ENCODE peak calls at places on chromosomes 13 and 19, in four cellular contexts. One of them, this sample, is unnamed.

GRCh38 chr19:2623743-2624142 is 78.8 kb downstream of the GNG7 start:
- DNase-seq in left ventricle myocardium inferior: no peak
- DNase-seq in thoracic aorta: no peak
- DNase-seq in right atrium auricular region: no peak
- DNase-seq in this sample: no peak

GRCh38 chr19:48963371-48964204 is 1.5 kb upstream of the FTL start:
- DNase-seq in right atrium auricular region: peak; percentile 88
- DNase-seq in left ventricle myocardium inferior: peak; percentile 72
- DNase-seq in thoracic aorta: peak; percentile 33
- DNase-seq in this sample: no peak

GRCh38 chr19:10742494-10742893 is 24.6 kb downstream of the DNM2 start:
- DNase-seq in right atrium auricular region: no peak
- DNase-seq in thoracic aorta: no peak
- DNase-seq in left ventricle myocardium inferior: no peak
- DNase-seq in this sample: no peak

GRCh38 chr13:62168891-62169290 is 753.2 kb upstream of the PCDH20 start:
- DNase-seq in left ventricle myocardium inferior: no peak
- DNase-seq in right atrium auricular region: no peak
- DNase-seq in thoracic aorta: no peak
- DNase-seq in this sample: no peak

GRCh38 chr13:49240017-49240416 is 7.7 kb upstream of the CDADC1 start:
- DNase-seq in right atrium auricular region: no peak
- DNase-seq in thoracic aorta: no peak
- DNase-seq in left ventricle myocardium inferior: no peak
- DNase-seq in this sample: no peak

GRCh38 chr19:29576043-29576442 is 30.0 kb upstream of the POP4 start:
- DNase-seq in thoracic aorta: no peak
- DNase-seq in right atrium auricular region: no peak
- DNase-seq in left ventricle myocardium inferior: no peak
- DNase-seq in this sample: no peak

GRCh38 chr19:33374406-33374703 is 846 bp downstream of the CEBPG start:
- DNase-seq in left ventricle myocardium inferior: no peak
- DNase-seq in thoracic aorta: no peak
- DNase-seq in right atrium auricular region: no peak
- DNase-seq in this sample: no peak

GRCh38 chr13:43830481-43830873 is 43.7 kb upstream of the ENOX1 start:
- DNase-seq in right atrium auricular region: no peak
- DNase-seq in left ventricle myocardium inferior: no peak
- DNase-seq in thoracic aorta: no peak
- DNase-seq in this sample: no peak

GRCh38 chr19:57850553-57851017 is 926 bp downstream of the ZNF587 start:
- DNase-seq in right atrium auricular region: no peak
- DNase-seq in left ventricle myocardium inferior: no peak
- DNase-seq in thoracic aorta: no peak
- DNase-seq in this sample: peak; percentile 63

GRCh38 chr13:95728957-95729356 is 52.0 kb downstream of the DNAJC3 start:
- DNase-seq in left ventricle myocardium inferior: no peak
- DNase-seq in right atrium auricular region: no peak
- DNase-seq in thoracic aorta: no peak
- DNase-seq in this sample: no peak

GRCh38 chr19:17107546-17108452 is 32.2 kb downstream of the MYO9B start:
- DNase-seq in left ventricle myocardium inferior: peak; percentile 65
- DNase-seq in right atrium auricular region: peak; percentile 98
- DNase-seq in thoracic aorta: peak; percentile 96
- DNase-seq in this sample: peak; percentile 84

GRCh38 chr13:35917252-35917941 is 213.8 kb downstream of the DCLK1 start:
- DNase-seq in left ventricle myocardium inferior: no peak
- DNase-seq in thoracic aorta: no peak
- DNase-seq in right atrium auricular region: no peak
- DNase-seq in this sample: no peak

GRCh38 chr13:77430377-77430951 is 103.6 kb upstream of the MYCBP2 start:
- DNase-seq in left ventricle myocardium inferior: no peak
- DNase-seq in thoracic aorta: no peak
- DNase-seq in right atrium auricular region: no peak
- DNase-seq in this sample: no peak
- H3K4me3 ChIP-seq in left ventricle myocardium inferior: no peak overlapping the region
- H3K4me3 ChIP-seq in thoracic aorta: no peak overlapping the region
- H3K4me3 ChIP-seq in right atrium auricular region: no peak overlapping the region
- H3K4me3 ChIP-seq in this sample: no peak overlapping the region

DNA sequence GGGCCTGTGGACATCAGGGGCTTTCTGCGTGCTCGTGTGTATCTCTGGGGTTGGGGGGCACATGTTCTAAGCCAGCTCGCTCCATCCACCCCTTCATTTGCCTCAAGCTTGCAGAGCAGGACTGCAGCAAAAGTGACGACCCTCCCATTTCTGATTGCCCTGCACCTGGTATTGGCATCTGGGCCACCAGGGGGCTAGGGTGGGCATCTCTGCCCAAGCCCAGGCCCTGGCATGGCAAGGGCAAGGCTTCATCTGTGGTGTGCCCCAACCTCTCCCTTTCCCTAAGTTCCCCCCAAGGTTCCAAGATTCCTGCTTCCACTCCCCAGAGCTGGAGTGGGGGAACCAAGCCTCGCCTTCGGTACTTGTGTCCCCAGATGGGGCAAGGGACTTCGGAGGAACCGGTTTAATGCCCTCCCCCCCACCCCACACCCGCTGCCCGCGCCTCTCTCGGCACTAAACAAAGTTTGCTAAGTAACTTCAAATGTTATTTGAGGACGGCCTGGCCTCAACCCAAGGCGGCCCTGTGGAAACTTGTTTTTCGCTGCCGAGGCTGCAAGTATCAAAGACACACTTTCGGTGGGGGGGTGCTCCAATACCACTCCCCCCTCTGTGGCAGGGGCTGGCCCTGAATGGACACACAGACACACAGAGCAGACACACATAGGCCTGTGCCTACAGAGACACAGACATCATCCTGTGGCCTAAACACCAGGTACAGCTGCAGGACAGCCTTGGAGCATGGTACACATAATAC is 12.2 kb downstream of the NFIX start:
- DNase-seq in right atrium auricular region: peak; percentile 80
- DNase-seq in thoracic aorta: no peak
- DNase-seq in left ventricle myocardium inferior: peak; percentile 73
- DNase-seq in this sample: no peak
- TF ChIP-seq CTCF in right atrium auricular region: no peak
- TF ChIP-seq CTCF in thoracic aorta: no peak
- TF ChIP-seq CTCF in left ventricle myocardium inferior: no peak
- TF ChIP-seq CTCF in this sample: no peak

GRCh38 chr13:27813826-27814225 is 21.5 kb downstream of the GSX1 start:
- DNase-seq in thoracic aorta: no peak
- DNase-seq in left ventricle myocardium inferior: no peak
- DNase-seq in right atrium auricular region: no peak
- DNase-seq in this sample: no peak
- H3K27me3 ChIP-seq in thoracic aorta: no peaks in the 10 kb centered on the region
- H3K27me3 ChIP-seq in left ventricle myocardium inferior: peaks cover 97% of the 10 kb centered on the region
- H3K27me3 ChIP-seq in right atrium auricular region: no peaks in the 10 kb centered on the region
- H3K27me3 ChIP-seq in this sample: no peaks in the 10 kb centered on the region

DNA sequence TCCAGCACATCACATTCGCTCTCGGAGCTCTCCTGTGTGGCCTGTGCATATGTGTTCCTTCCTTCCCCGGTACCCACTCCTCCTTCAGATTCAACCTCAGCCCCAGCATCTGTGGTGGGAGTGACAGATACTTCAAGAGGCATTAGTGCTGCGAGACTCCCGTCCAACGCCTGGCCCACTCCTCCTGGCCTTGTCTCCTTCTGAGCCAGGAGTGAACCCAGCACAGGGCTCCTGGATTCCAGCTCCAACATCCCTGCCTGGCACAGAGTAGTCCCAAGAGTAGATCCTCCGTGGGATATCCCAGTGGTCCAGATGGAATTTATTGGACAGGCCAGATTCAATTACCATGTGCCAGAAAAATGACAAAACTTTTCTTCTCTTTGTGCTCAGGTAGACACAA is 55.9 kb downstream of the SACS start:
- DNase-seq in left ventricle myocardium inferior: no peak
- DNase-seq in right atrium auricular region: no peak
- DNase-seq in thoracic aorta: no peak
- DNase-seq in this sample: no peak
- H3K4me3 ChIP-seq in left ventricle myocardium inferior: peak overlapping the region; percentile 8
- H3K4me3 ChIP-seq in right atrium auricular region: no peak overlapping the region
- H3K4me3 ChIP-seq in thoracic aorta: peak overlapping the region; percentile 34
- H3K4me3 ChIP-seq in this sample: no peak overlapping the region